ENCODE peak calls at places on chromosomes 12 and 14, in eight cellular contexts. J is body of pancreas; T is Peyer's patch; S is cardiac muscle cell; F is CD8-positive, alpha-beta T cell; M is thoracic aorta; X is PC-3; G is gastrocnemius medialis. L is an unnamed sample.

GRCh38 chr14:77208266-77208978 is 26.8 kb downstream of the TMEM63C start:
- DNase-seq in J (peak), T (peak), S (peak), F (peak), M (no peak), X (peak), G (peak), L (peak)

GRCh38 chr14:23562822-23563472 is 4.6 kb downstream of the AP1G2 start:
- DNase-seq in J (peak), T (peak), S (peak), F (peak), M (no peak), X (peak), G (no peak), L (peak)

GRCh38 chr12:94172031-94172430 is 23.7 kb downstream of the PLXNC1 start:
- DNase-seq in J (no peak), T (no peak), S (peak), F (no peak), M (no peak), X (peak), G (no peak), L (no peak)

GRCh38 chr14:96195441-96196081 is 9.1 kb upstream of the BDKRB2 start:
- DNase-seq in J (no peak), T (no peak), S (no peak), F (no peak), M (no peak), X (no peak), G (no peak), L (no peak)

GRCh38 chr14:79318371-79318770 is 892.9 kb downstream of the DIO2 start:
- DNase-seq in J (no peak), T (no peak), S (peak), F (no peak), M (no peak), X (no peak), G (no peak), L (no peak)

GRCh38 chr14:35742448-35742847 is 66.6 kb downstream of the RALGAPA1 start:
- DNase-seq in J (no peak), T (no peak), S (no peak), F (no peak), M (no peak), X (no peak), G (no peak), L (no peak)

GRCh38 chr12:122987086-122987951 is 6.8 kb downstream of the ARL6IP4 start:
- DNase-seq in J (no peak), T (no peak), S (no peak), F (no peak), M (no peak), X (no peak), G (no peak), L (no peak)

GRCh38 chr14:92105845-92106094 is 612 bp downstream of the ATXN3 start:
- DNase-seq in J (peak), T (peak), S (no peak), F (no peak), M (no peak), X (peak), G (peak), L (no peak)

GRCh38 chr12:59075968-59076367 is 155.7 kb upstream of the LRIG3 start:
- DNase-seq in J (no peak), T (no peak), S (no peak), F (no peak), M (no peak), X (no peak), G (no peak), L (no peak)
- H3K27ac ChIP-seq in J (no peak), T (no peak), S (no peak), F (no peak), M (no peak), X (no peak), G (no peak), L (no peak)

GRCh38 chr12:1819050-1819449 is 1.3 kb upstream of the LRTM2 start:
- DNase-seq in J (no peak), T (no peak), S (no peak), F (no peak), M (no peak), X (no peak), G (no peak), L (no peak)

GRCh38 chr12:1822699-1823098 is 2.3 kb downstream of the LRTM2 start:
- DNase-seq in J (no peak), T (no peak), S (no peak), F (no peak), M (no peak), X (no peak), G (no peak), L (no peak)

GRCh38 chr12:1823237-1823636 is 2.9 kb downstream of the LRTM2 start:
- DNase-seq in J (no peak), T (no peak), S (no peak), F (no peak), M (no peak), X (no peak), G (no peak), L (no peak)

GRCh38 chr12:1821805-1822204 is 1.4 kb downstream of the LRTM2 start:
- DNase-seq in J (no peak), T (no peak), S (peak), F (no peak), M (no peak), X (no peak), G (no peak), L (no peak)

GRCh38 chr12:1820191-1820599 is at the start of gene LRTM2:
- DNase-seq in J (no peak), T (no peak), S (no peak), F (no peak), M (no peak), X (no peak), G (no peak), L (no peak)
- TF ChIP-seq CTCF in J (no peak), T (no peak), S (no peak), F (no peak), M (no peak), X (no peak), G (no peak), L (no peak)

GRCh38 chr12:2284321-2284813 is 231.6 kb downstream of the CACNA1C start:
- DNase-seq in J (no peak), T (no peak), S (peak), F (no peak), M (no peak), X (no peak), G (no peak), L (no peak)
- H3K27ac ChIP-seq in J (no peak), T (peak), S (peak), F (no peak), M (peak), X (no peak), G (no peak), L (peak)

GRCh38 chr14:68016243-68016914 is 196.8 kb downstream of the RAD51B start:
- DNase-seq in J (no peak), T (no peak), S (peak), F (no peak), M (no peak), X (no peak), G (no peak), L (no peak)

GRCh38 chr14:68015356-68016242 is 196.0 kb downstream of the RAD51B start:
- DNase-seq in J (no peak), T (no peak), S (no peak), F (no peak), M (no peak), X (peak), G (no peak), L (no peak)

GRCh38 chr14:68018598-68018997 is 199.0 kb downstream of the RAD51B start:
- DNase-seq in J (no peak), T (no peak), S (no peak), F (no peak), M (no peak), X (peak), G (no peak), L (no peak)

GRCh38 chr14:68020999-68021663 is 201.6 kb downstream of the RAD51B start:
- DNase-seq in J (no peak), T (no peak), S (no peak), F (no peak), M (no peak), X (no peak), G (no peak), L (no peak)

GRCh38 chr14:68020493-68020892 is 200.9 kb downstream of the RAD51B start:
- DNase-seq in J (no peak), T (no peak), S (no peak), F (no peak), M (no peak), X (no peak), G (no peak), L (no peak)
- TF ChIP-seq CTCF in J (no peak), T (no peak), S (no peak), F (no peak), M (no peak), X (no peak), G (no peak), L (no peak)

GRCh38 chr12:86712425-86712843 is 456.2 kb upstream of the MGAT4C start:
- DNase-seq in J (no peak), T (no peak), S (peak), F (no peak), M (no peak), X (peak), G (no peak), L (peak)
- H3K27ac ChIP-seq in J (no peak), T (no peak), S (no peak), F (no peak), M (no peak), X (peak), G (no peak), L (peak)

GRCh38 chr14:75283162-75283883 is 4.7 kb downstream of the FOS start:
- DNase-seq in J (peak), T (no peak), S (peak), F (no peak), M (no peak), X (no peak), G (no peak), L (no peak)
- TF ChIP-seq CTCF in J (peak), T (no peak), S (peak), F (peak), M (no peak), X (peak), G (no peak), L (peak)

GRCh38 chr12:51021694-51022093 is 4.5 kb downstream of the SLC11A2 start:
- DNase-seq in J (no peak), T (no peak), S (no peak), F (no peak), M (no peak), X (no peak), G (no peak), L (no peak)
- H3K27ac ChIP-seq in J (no peak), T (no peak), S (no peak), F (no peak), M (no peak), X (no peak), G (peak), L (no peak)

GRCh38 chr12:3313655-3314305 is 177.2 kb upstream of the PRMT8 start:
- DNase-seq in J (no peak), T (no peak), S (peak), F (no peak), M (no peak), X (peak), G (no peak), L (no peak)

GRCh38 chr12:3315201-3315661 is 175.8 kb upstream of the PRMT8 start:
- DNase-seq in J (peak), T (peak), S (peak), F (no peak), M (no peak), X (peak), G (peak), L (peak)

GRCh38 chr12:3316776-3317480 is 174.1 kb upstream of the PRMT8 start:
- DNase-seq in J (no peak), T (no peak), S (no peak), F (no peak), M (no peak), X (no peak), G (no peak), L (no peak)

GRCh38 chr12:3313066-3313465 is 177.9 kb upstream of the PRMT8 start:
- DNase-seq in J (no peak), T (no peak), S (no peak), F (no peak), M (no peak), X (peak), G (no peak), L (peak)

DNA sequence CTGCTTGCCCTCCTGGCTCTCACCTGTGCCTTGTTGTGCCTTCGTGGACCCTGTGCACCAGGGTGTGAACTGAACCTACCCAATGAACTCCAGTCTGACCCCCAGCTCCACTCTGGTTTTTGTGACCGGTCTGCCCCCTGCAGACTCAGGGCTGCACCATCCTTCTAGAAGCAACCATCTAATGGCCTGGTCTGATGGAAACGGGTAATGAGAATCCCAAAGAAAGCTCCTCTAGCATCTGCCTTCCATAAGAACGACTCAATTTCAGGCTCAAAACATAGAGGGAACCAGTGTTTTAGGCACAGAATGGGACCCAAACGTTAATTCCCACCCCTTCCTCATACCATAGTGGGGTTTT is 176.7 kb upstream of the PRMT8 start:
- DNase-seq in J (no peak), T (no peak), S (no peak), F (no peak), M (no peak), X (no peak), G (no peak), L (no peak)
- TF ChIP-seq CTCF in J (no peak), T (no peak), S (no peak), F (no peak), M (no peak), X (no peak), G (no peak), L (peak)

DNA sequence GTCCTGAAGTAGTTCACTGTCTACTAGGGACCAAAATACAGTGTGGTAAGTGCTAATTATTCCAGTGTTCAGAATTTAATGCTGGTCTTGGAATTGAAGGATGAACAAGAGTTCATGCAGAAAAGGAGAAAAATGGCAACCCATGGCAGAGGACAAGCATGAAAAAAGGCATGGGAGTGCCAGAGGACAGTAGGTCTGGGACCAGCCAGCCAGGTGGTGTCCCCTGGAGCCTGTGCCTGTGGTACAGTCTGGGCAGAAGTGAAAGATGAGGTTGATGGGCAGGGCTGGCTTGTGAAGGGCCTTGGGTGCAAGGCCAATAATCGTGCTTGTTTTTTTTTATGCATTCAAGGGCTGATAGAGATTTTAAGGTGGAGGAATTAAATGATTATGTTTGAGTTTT is 21.0 kb downstream of the C12orf75 start:
- DNase-seq in J (no peak), T (no peak), S (no peak), F (no peak), M (no peak), X (no peak), G (no peak), L (no peak)
- H3K27ac ChIP-seq in J (no peak), T (no peak), S (no peak), F (no peak), M (peak), X (no peak), G (no peak), L (no peak)

GRCh38 chr12:6582196-6582595 is 14.1 kb upstream of the NOP2 start:
- DNase-seq in J (no peak), T (no peak), S (no peak), F (no peak), M (no peak), X (no peak), G (no peak), L (no peak)
- TF ChIP-seq CTCF in J (no peak), T (no peak), S (peak), F (no peak), M (no peak), X (peak), G (no peak), L (peak)